ENCODE peak calls at places on chromosomes 3 and 15, in six cellular contexts. O is left ventricle myocardium inferior; Q is cardiac fibroblast; S is HEK293T; M is activated CD4-positive, alpha-beta memory T cell treated with anti-CD3 and anti-CD28 coated beads for 36 hours; J is amygdala. F is an unnamed sample.

GRCh38 chr3:119340436-119340835 is 46.3 kb downstream of the ARHGAP31 start:
- DNase-seq in O (no peak), J (no peak), M (no peak), S (no peak), Q (no peak), F (no peak)

GRCh38 chr3:126515066-126515706 is 2.4 kb downstream of the UROC1 start:
- DNase-seq in J (no peak), M (no peak), Q (no peak), O (no peak), S (no peak), F (no peak)

GRCh38 chr15:60519218-60519617 is 40.3 kb upstream of the ICE2 start:
- DNase-seq in J (no peak), S (no peak), O (no peak), M (no peak), Q (peak; percentile 58), F (no peak)

GRCh38 chr15:85579011-85579701 is 198.8 kb downstream of the AKAP13 start:
- DNase-seq in Q (peak; percentile 34), O (peak; percentile 52), S (no peak), J (no peak), M (no peak), F (peak; percentile 18)

GRCh38 chr15:98506711-98507110 is 141.6 kb upstream of the IGF1R start:
- DNase-seq in O (no peak), S (no peak), Q (no peak), M (no peak), J (no peak), F (no peak)

GRCh38 chr3:148600440-148600839 is 97.3 kb upstream of the AGTR1 start:
- DNase-seq in Q (no peak), S (no peak), O (no peak), J (no peak), M (no peak), F (no peak)

GRCh38 chr3:5616873-5617272 is 429.4 kb downstream of the EDEM1 start:
- DNase-seq in J (no peak), Q (no peak), M (no peak), S (no peak), O (no peak), F (no peak)

GRCh38 chr15:84826369-84826823 is 9.2 kb downstream of the ALPK3 start:
- DNase-seq in O (no peak), Q (peak; percentile 15), S (peak; percentile 73), M (peak; percentile 33), J (no peak), F (peak; percentile 13)

GRCh38 chr3:69306239-69307185 is 79.4 kb downstream of the FRMD4B start:
- DNase-seq in J (peak; percentile 46), M (peak; percentile 81), S (peak; percentile 76), Q (peak; percentile 91), O (peak; percentile 48), F (peak; percentile 70)

GRCh38 chr3:38168151-38168987 is 3.0 kb downstream of the OXSR1 start:
- DNase-seq in S (no peak), Q (peak; percentile 83), O (no peak), J (no peak), M (no peak), F (no peak)

GRCh38 chr3:10015476-10015904 is 10.7 kb upstream of the FANCD2 start:
- DNase-seq in M (no peak), J (peak; percentile 73), Q (peak; percentile 98), O (peak; percentile 84), S (no peak), F (no peak)

GRCh38 chr15:99592135-99592845 is 26.5 kb downstream of the MEF2A start:
- DNase-seq in S (no peak), Q (peak; percentile 73), J (no peak), O (no peak), M (no peak), F (no peak)

GRCh38 chr15:35019401-35020327 is 31.6 kb upstream of the ZNF770 start:
- DNase-seq in S (no peak), M (no peak), Q (peak; percentile 32), O (no peak), J (no peak), F (no peak)

GRCh38 chr3:48695113-48695753 is 9.5 kb upstream of the NCKIPSD start:
- DNase-seq in M (no peak), O (peak; percentile 71), Q (peak; percentile 87), S (no peak), J (no peak), F (no peak)

GRCh38 chr15:42736178-42736792 is 643 bp downstream of the CDAN1 start:
- DNase-seq in S (peak; percentile 25), Q (peak; percentile 5), J (no peak), O (no peak), M (peak; percentile 18), F (peak; percentile 45)

GRCh38 chr15:62445244-62445643 is 280.2 kb upstream of the C2CD4B start:
- DNase-seq in Q (peak; percentile 62), M (no peak), O (no peak), S (no peak), J (no peak), F (no peak)

GRCh38 chr3:122104515-122105194 is 49.5 kb downstream of the CD86 start:
- DNase-seq in S (no peak), M (peak; percentile 39), O (no peak), Q (no peak), J (no peak), F (no peak)

GRCh38 chr3:188294823-188295487 is 141.0 kb downstream of the LPP start:
- DNase-seq in J (no peak), O (no peak), M (no peak), S (no peak), Q (peak; percentile 95), F (no peak)